ENCODE peak calls at places on chromosomes 5 and 9, in eight cellular contexts. C is GM10248, O is activated B cell treated with CpG ODN at 0.5 μM for 24 hours, I is MCF 10A, L is cardiac fibroblast, Y is transverse colon, P is foreskin fibroblast, M is GM06990. J is an unnamed sample.
A peak's percentile ranks its signal among the peaks of the same experiment; 100 is the strongest.

GRCh38 chr9:131228988-131229387 is 47.3 kb downstream of the FAM78A start:
- DNase-seq in I (no peak), Y (no peak), C (no peak), M (no peak), O (no peak), L (peak; percentile 36), P (no peak), J (no peak)

GRCh38 chr5:154520861-154521453 is 42.9 kb upstream of the HAND1 start:
- DNase-seq in L (peak; percentile 9), M (no peak), C (peak; percentile 62), O (no peak), P (no peak), Y (peak; percentile 24), I (peak; percentile 76), J (no peak)

GRCh38 chr5:55763736-55764420 is 26.0 kb downstream of the DDX4 start:
- DNase-seq in Y (no peak), O (no peak), C (no peak), L (no peak), I (no peak), P (no peak), M (no peak), J (no peak)

GRCh38 chr9:21616082-21616778 is 134.1 kb upstream of the IFNE start:
- DNase-seq in M (no peak), Y (no peak), P (peak; percentile 95), C (no peak), I (peak; percentile 56), O (no peak), L (peak; percentile 97), J (no peak)

GRCh38 chr5:82334085-82334680 is 56.0 kb upstream of the RPS23 start:
- DNase-seq in O (no peak), M (no peak), P (no peak), I (no peak), C (no peak), L (no peak), Y (no peak), J (no peak)

GRCh38 chr9:26163931-26164330 is 485.7 kb upstream of the TUSC1 start:
- DNase-seq in Y (no peak), L (peak; percentile 54), I (no peak), O (no peak), P (peak; percentile 38), C (no peak), M (no peak), J (no peak)

GRCh38 chr5:160326981-160327380 is 14.6 kb upstream of the CCNJL start:
- DNase-seq in I (no peak), M (no peak), C (no peak), O (no peak), L (no peak), Y (no peak), P (no peak), J (no peak)

GRCh38 chr5:76641514-76642120 is 18.4 kb upstream of the F2RL2 start:
- DNase-seq in I (peak; percentile 83), P (peak; percentile 64), O (no peak), M (peak; percentile 3), L (peak; percentile 89), Y (peak; percentile 61), C (peak; percentile 53), J (no peak)

GRCh38 chr9:80928697-80929096 is 760.6 kb downstream of the TLE1 start:
- DNase-seq in L (peak; percentile 19), P (peak; percentile 16), M (no peak), Y (no peak), C (no peak), O (no peak), I (no peak), J (no peak)

GRCh38 chr5:175681045-175681974 is 23.4 kb downstream of the HRH2 start:
- DNase-seq in O (no peak), Y (no peak), C (no peak), P (no peak), L (no peak), M (no peak), I (no peak), J (no peak)

DNA sequence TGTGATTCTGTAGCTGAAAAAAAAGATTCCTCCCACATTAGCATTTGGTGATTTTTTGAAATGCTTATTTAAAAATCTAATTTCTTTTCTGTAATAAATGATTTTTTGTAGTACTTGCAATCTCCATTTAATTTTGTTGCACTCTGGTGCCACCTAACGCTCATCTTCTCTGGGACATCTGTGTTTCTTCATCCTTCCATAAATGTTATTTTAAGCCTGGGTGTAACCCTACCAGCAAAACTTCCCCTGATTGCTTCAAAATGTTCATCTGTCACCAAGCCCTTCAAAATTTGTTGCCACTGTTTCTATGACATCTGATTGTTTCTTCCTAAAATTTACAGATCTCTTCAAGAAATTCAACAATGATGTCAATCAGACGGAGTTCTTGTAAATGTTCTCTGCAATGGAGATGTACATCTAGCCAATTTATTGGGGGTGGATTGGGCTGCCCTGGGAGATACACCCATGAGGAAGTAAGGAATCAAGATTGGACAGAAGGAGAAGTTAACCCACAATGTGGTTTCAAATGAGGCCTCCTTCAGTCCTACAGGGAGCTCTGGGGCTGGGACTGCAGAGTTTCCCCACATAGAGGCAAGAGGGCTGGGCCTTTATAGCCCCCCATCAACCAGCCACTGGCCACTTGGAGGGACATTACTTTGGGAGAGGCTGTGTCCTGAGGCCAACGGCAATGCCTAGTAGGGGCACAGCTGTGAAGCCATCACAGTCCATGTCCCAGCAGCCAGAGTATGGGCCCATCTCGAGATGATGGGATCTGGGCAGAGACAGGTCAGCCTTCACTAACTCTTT is 23.3 kb downstream of the MCTP1 start:
- DNase-seq in P (no peak), C (peak; percentile 28), I (peak; percentile 52), M (no peak), O (no peak), L (peak; percentile 76), Y (no peak), J (no peak)
- TF ChIP-seq CTCF in P (peak; percentile 58), C (peak; percentile 47), I (peak; percentile 53), M (peak; percentile 56), O (no peak), L (peak; percentile 57), Y (no peak), J (peak; percentile 70)

GRCh38 chr9:28363180-28363579 is 789.9 kb upstream of the C9orf72 start:
- DNase-seq in L (no peak), C (no peak), I (no peak), M (no peak), Y (no peak), P (no peak), O (no peak), J (no peak)

GRCh38 chr9:28365736-28366135 is 792.5 kb upstream of the C9orf72 start:
- DNase-seq in L (no peak), C (no peak), M (no peak), P (no peak), O (no peak), Y (no peak), I (no peak), J (no peak)

DNA sequence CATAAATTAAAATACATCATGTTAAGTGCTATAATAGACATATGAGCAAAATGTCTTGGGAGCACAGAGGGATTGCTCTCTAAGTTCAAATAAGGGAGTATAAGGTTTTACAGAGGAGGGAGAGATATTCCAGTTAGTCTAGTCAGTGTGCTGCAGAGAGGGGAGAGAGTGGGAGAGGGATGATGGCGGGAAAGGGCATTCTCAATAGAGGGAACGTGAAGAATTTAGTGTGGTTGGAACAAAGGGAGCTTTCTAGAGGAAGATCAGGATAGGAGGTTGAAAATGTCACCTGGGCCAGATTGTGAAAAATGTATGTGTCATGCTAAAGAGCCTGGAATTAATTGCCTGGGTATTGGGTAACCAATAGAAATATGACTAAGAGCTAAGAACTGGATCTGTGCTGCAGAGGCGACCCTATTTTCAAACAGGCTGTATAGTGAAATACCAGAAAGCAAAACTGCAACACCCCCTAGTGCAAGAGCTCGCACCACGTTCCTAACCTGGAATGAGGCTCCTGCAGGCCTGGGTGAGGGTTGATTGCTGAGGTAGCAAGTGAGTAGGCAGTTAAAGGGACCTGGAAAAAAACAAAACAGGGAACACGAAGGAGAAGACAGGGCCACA is 791.8 kb upstream of the C9orf72 start:
- DNase-seq in O (no peak), I (peak; percentile 47), Y (no peak), L (no peak), M (no peak), P (no peak), C (no peak), J (no peak)
- TF ChIP-seq CTCF in O (no peak), I (no peak), Y (no peak), L (no peak), M (no peak), P (no peak), C (no peak), J (no peak)

GRCh38 chr5:149240354-149240998 is 31.2 kb upstream of the AFAP1L1 start:
- DNase-seq in L (no peak), O (no peak), P (no peak), I (no peak), M (peak; percentile 23), Y (peak; percentile 56), C (peak; percentile 30), J (no peak)

GRCh38 chr5:149239917-149240316 is 31.7 kb upstream of the AFAP1L1 start:
- DNase-seq in C (no peak), I (no peak), L (no peak), O (no peak), Y (no peak), P (no peak), M (no peak), J (no peak)

GRCh38 chr5:149237662-149238061 is 34.0 kb upstream of the AFAP1L1 start:
- DNase-seq in O (no peak), L (no peak), P (no peak), M (no peak), I (no peak), C (no peak), Y (no peak), J (no peak)

GRCh38 chr5:149235841-149236240 is 35.8 kb upstream of the AFAP1L1 start:
- DNase-seq in P (no peak), M (no peak), I (peak; percentile 33), C (no peak), O (no peak), Y (no peak), L (no peak), J (no peak)

DNA sequence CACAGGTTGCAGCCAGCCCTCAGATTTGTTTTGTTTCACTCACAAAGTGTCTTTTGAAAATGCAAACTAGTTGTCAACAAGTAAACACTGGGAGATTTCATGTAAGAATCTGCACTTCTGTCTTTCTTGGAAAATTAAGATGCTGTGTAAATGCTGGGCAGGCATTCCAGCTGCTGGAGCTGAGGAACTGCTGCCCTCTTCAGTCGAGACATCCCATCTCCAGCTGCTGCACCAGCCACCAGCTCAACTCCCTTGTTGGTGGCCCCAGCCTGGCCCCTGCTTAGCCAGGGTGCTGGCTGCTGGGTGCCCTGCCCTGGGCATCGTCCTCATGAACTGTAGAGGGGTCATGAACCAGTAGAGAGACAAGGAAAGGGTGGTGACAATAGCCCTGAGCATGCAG is 33.1 kb upstream of the AFAP1L1 start:
- DNase-seq in O (no peak), I (no peak), Y (no peak), P (no peak), M (no peak), L (no peak), C (no peak), J (no peak)
- TF ChIP-seq CTCF in O (no peak), I (no peak), Y (no peak), P (peak; percentile 26), M (no peak), L (no peak), C (no peak), J (no peak)

DNA sequence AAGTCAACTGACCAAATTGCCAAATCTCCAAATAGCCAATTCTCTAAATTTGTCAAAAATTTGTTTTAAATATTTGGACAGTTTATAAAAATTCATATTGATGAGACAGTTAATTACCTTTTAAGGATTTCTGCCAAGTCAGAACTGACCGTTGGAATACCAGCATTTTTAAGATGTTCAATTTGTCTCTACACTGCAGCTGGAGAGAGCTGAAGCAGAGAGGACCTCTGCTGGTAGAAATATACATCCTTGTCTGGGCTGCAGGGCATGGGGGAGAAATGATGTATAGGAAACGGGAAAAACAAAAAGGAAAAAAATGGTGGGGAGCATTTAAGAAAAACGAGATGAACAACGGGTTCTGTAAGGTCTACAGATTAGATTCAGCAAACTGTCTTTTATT is 16.8 kb downstream of the NR6A1 start:
- DNase-seq in C (no peak), I (peak; percentile 47), P (no peak), Y (no peak), O (no peak), L (peak; percentile 53), M (no peak), J (no peak)
- TF ChIP-seq CTCF in C (peak; percentile 40), I (peak; percentile 45), P (peak; percentile 64), Y (peak; percentile 34), O (no peak), L (peak; percentile 53), M (peak; percentile 46), J (peak; percentile 66)

J was measured in type B pancreatic cell.